ENCODE peak calls at places on chromosomes 6 and 20, in seven cellular contexts. One of them, this sample, is unnamed.

GRCh38 chr20:44810391-44811149 is at the start of gene RIMS4:
- DNase-seq in cardiac fibroblast: no peak
- DNase-seq in SW 1271: no peak
- DNase-seq in T-helper 1 cell: no peak
- DNase-seq in GM13977: peak
- DNase-seq in uterus: no peak
- DNase-seq in GM03348: peak
- DNase-seq in this sample: no peak

GRCh38 chr6:167764713-167765479 is 61.8 kb upstream of the AFDN start:
- DNase-seq in T-helper 1 cell: no peak
- DNase-seq in GM13977: no peak
- DNase-seq in cardiac fibroblast: no peak
- DNase-seq in SW 1271: no peak
- DNase-seq in GM03348: no peak
- DNase-seq in uterus: no peak
- DNase-seq in this sample: no peak

GRCh38 chr6:40256831-40257230 is 322.6 kb upstream of the MOCS1 start:
- DNase-seq in uterus: no peak
- DNase-seq in GM03348: no peak
- DNase-seq in GM13977: no peak
- DNase-seq in SW 1271: no peak
- DNase-seq in cardiac fibroblast: no peak
- DNase-seq in T-helper 1 cell: no peak
- DNase-seq in this sample: no peak

GRCh38 chr6:137756788-137757187 is 110.3 kb upstream of the TNFAIP3 start:
- DNase-seq in cardiac fibroblast: no peak
- DNase-seq in uterus: no peak
- DNase-seq in SW 1271: no peak
- DNase-seq in T-helper 1 cell: no peak
- DNase-seq in GM03348: no peak
- DNase-seq in GM13977: no peak
- DNase-seq in this sample: no peak

GRCh38 chr20:19929749-19930148 is 87.4 kb upstream of the NAA20 start:
- DNase-seq in GM13977: no peak
- DNase-seq in SW 1271: no peak
- DNase-seq in GM03348: no peak
- DNase-seq in T-helper 1 cell: no peak
- DNase-seq in uterus: no peak
- DNase-seq in cardiac fibroblast: no peak
- DNase-seq in this sample: no peak

GRCh38 chr6:152462716-152463115 is 174.4 kb downstream of the SYNE1 start:
- DNase-seq in cardiac fibroblast: no peak
- DNase-seq in T-helper 1 cell: no peak
- DNase-seq in SW 1271: no peak
- DNase-seq in GM13977: no peak
- DNase-seq in GM03348: no peak
- DNase-seq in uterus: no peak
- DNase-seq in this sample: no peak

GRCh38 chr20:41359541-41360011 is 7.0 kb downstream of the EMILIN3 start:
- DNase-seq in GM03348: no peak
- DNase-seq in cardiac fibroblast: no peak
- DNase-seq in GM13977: no peak
- DNase-seq in SW 1271: no peak
- DNase-seq in uterus: no peak
- DNase-seq in T-helper 1 cell: no peak
- DNase-seq in this sample: no peak

GRCh38 chr6:55694148-55694547 is 115.2 kb upstream of the HMGCLL1 start:
- DNase-seq in GM03348: peak
- DNase-seq in cardiac fibroblast: peak
- DNase-seq in T-helper 1 cell: no peak
- DNase-seq in GM13977: no peak
- DNase-seq in uterus: no peak
- DNase-seq in SW 1271: peak
- DNase-seq in this sample: no peak

GRCh38 chr20:49276201-49276894 is 1.5 kb downstream of the ZNFX1 start:
- DNase-seq in cardiac fibroblast: peak
- DNase-seq in GM03348: peak
- DNase-seq in SW 1271: peak
- DNase-seq in uterus: no peak
- DNase-seq in GM13977: peak
- DNase-seq in T-helper 1 cell: peak
- DNase-seq in this sample: peak

GRCh38 chr6:31776961-31777666 is at the start of gene VWA7:
- DNase-seq in uterus: peak
- DNase-seq in GM13977: peak
- DNase-seq in T-helper 1 cell: peak
- DNase-seq in SW 1271: peak
- DNase-seq in GM03348: peak
- DNase-seq in cardiac fibroblast: peak
- DNase-seq in this sample: peak

GRCh38 chr20:10674684-10675455 is 1.1 kb upstream of the JAG1 start:
- DNase-seq in SW 1271: peak
- DNase-seq in cardiac fibroblast: peak
- DNase-seq in T-helper 1 cell: no peak
- DNase-seq in GM13977: peak
- DNase-seq in GM03348: peak
- DNase-seq in uterus: peak
- DNase-seq in this sample: peak

GRCh38 chr6:132194529-132194928 is 206.7 kb downstream of the MOXD1 start:
- DNase-seq in GM03348: no peak
- DNase-seq in T-helper 1 cell: no peak
- DNase-seq in SW 1271: no peak
- DNase-seq in GM13977: no peak
- DNase-seq in cardiac fibroblast: no peak
- DNase-seq in uterus: no peak
- DNase-seq in this sample: no peak

GRCh38 chr20:13220857-13221297 is at the start of gene ISM1:
- DNase-seq in GM13977: peak
- DNase-seq in SW 1271: no peak
- DNase-seq in cardiac fibroblast: peak
- DNase-seq in T-helper 1 cell: peak
- DNase-seq in GM03348: peak
- DNase-seq in uterus: peak
- DNase-seq in this sample: peak

GRCh38 chr20:57980526-57980925 is 247.9 kb downstream of the ANKRD60 start:
- DNase-seq in GM13977: no peak
- DNase-seq in GM03348: no peak
- DNase-seq in cardiac fibroblast: no peak
- DNase-seq in SW 1271: no peak
- DNase-seq in uterus: no peak
- DNase-seq in T-helper 1 cell: no peak
- DNase-seq in this sample: no peak

GRCh38 chr20:49148601-49149000 is 39.5 kb downstream of the STAU1 start:
- DNase-seq in SW 1271: no peak
- DNase-seq in GM03348: no peak
- DNase-seq in GM13977: no peak
- DNase-seq in uterus: no peak
- DNase-seq in cardiac fibroblast: no peak
- DNase-seq in T-helper 1 cell: no peak
- DNase-seq in this sample: no peak

GRCh38 chr6:149896491-149896890 is 1.4 kb downstream of the RAET1E start:
- DNase-seq in T-helper 1 cell: no peak
- DNase-seq in uterus: no peak
- DNase-seq in SW 1271: peak
- DNase-seq in GM13977: no peak
- DNase-seq in cardiac fibroblast: peak
- DNase-seq in GM03348: peak
- DNase-seq in this sample: no peak

GRCh38 chr6:118993358-118993757 is 58.4 kb upstream of the MCM9 start:
- DNase-seq in GM13977: no peak
- DNase-seq in GM03348: no peak
- DNase-seq in T-helper 1 cell: no peak
- DNase-seq in SW 1271: no peak
- DNase-seq in cardiac fibroblast: no peak
- DNase-seq in uterus: no peak
- DNase-seq in this sample: no peak

GRCh38 chr20:16520154-16520553 is 53.1 kb downstream of the KIF16B start:
- DNase-seq in cardiac fibroblast: no peak
- DNase-seq in T-helper 1 cell: no peak
- DNase-seq in SW 1271: no peak
- DNase-seq in uterus: no peak
- DNase-seq in GM03348: no peak
- DNase-seq in GM13977: no peak
- DNase-seq in this sample: no peak

GRCh38 chr6:118968416-118968815 is 33.5 kb upstream of the MCM9 start:
- DNase-seq in T-helper 1 cell: no peak
- DNase-seq in GM03348: peak
- DNase-seq in GM13977: no peak
- DNase-seq in SW 1271: peak
- DNase-seq in uterus: no peak
- DNase-seq in cardiac fibroblast: peak
- DNase-seq in this sample: no peak

GRCh38 chr6:25962368-25963127 is at the start of gene TRIM38:
- DNase-seq in GM13977: peak
- DNase-seq in T-helper 1 cell: peak
- DNase-seq in cardiac fibroblast: peak
- DNase-seq in SW 1271: peak
- DNase-seq in uterus: peak
- DNase-seq in GM03348: peak
- DNase-seq in this sample: peak

GRCh38 chr6:30884521-30885480 is 482 bp downstream of the DDR1 start:
- DNase-seq in SW 1271: peak
- DNase-seq in GM03348: peak
- DNase-seq in GM13977: peak
- DNase-seq in uterus: peak
- DNase-seq in T-helper 1 cell: no peak
- DNase-seq in cardiac fibroblast: peak
- DNase-seq in this sample: peak

GRCh38 chr6:132715204-132715603 is 1.3 kb upstream of the VNN1 start:
- DNase-seq in SW 1271: peak
- DNase-seq in cardiac fibroblast: peak
- DNase-seq in uterus: no peak
- DNase-seq in GM13977: no peak
- DNase-seq in T-helper 1 cell: no peak
- DNase-seq in GM03348: peak
- DNase-seq in this sample: no peak

GRCh38 chr6:134937426-134937825 is 12.5 kb downstream of the ALDH8A1 start:
- DNase-seq in T-helper 1 cell: no peak
- DNase-seq in uterus: no peak
- DNase-seq in SW 1271: no peak
- DNase-seq in GM13977: no peak
- DNase-seq in GM03348: peak
- DNase-seq in cardiac fibroblast: peak
- DNase-seq in this sample: no peak

GRCh38 chr20:32231245-32231644 is 23.6 kb downstream of the POFUT1 start:
- DNase-seq in GM03348: no peak
- DNase-seq in SW 1271: no peak
- DNase-seq in cardiac fibroblast: no peak
- DNase-seq in uterus: no peak
- DNase-seq in GM13977: no peak
- DNase-seq in T-helper 1 cell: no peak
- DNase-seq in this sample: no peak

GRCh38 chr6:3665608-3666007 is 85.9 kb downstream of the PXDC1 start:
- DNase-seq in GM03348: no peak
- DNase-seq in uterus: no peak
- DNase-seq in GM13977: no peak
- DNase-seq in T-helper 1 cell: no peak
- DNase-seq in SW 1271: no peak
- DNase-seq in cardiac fibroblast: no peak
- DNase-seq in this sample: no peak

GRCh38 chr6:5457983-5458683 is 196.8 kb downstream of the FARS2 start:
- DNase-seq in GM13977: no peak
- DNase-seq in T-helper 1 cell: no peak
- DNase-seq in uterus: no peak
- DNase-seq in SW 1271: no peak
- DNase-seq in cardiac fibroblast: no peak
- DNase-seq in GM03348: no peak
- DNase-seq in this sample: no peak

GRCh38 chr6:32558426-32559057 is 28.5 kb upstream of the HLA-DRB5 start:
- DNase-seq in uterus: no peak
- DNase-seq in GM03348: no peak
- DNase-seq in cardiac fibroblast: no peak
- DNase-seq in SW 1271: no peak
- DNase-seq in GM13977: no peak
- DNase-seq in T-helper 1 cell: no peak
- DNase-seq in this sample: no peak

GRCh38 chr6:15956205-15957106 is 172.4 kb upstream of the MYLIP start:
- DNase-seq in cardiac fibroblast: peak
- DNase-seq in GM13977: no peak
- DNase-seq in GM03348: no peak
- DNase-seq in uterus: no peak
- DNase-seq in T-helper 1 cell: no peak
- DNase-seq in SW 1271: no peak
- DNase-seq in this sample: no peak

GRCh38 chr6:28587746-28588075 is 62.0 kb downstream of the GPX5 start:
- DNase-seq in uterus: no peak
- DNase-seq in GM03348: no peak
- DNase-seq in GM13977: no peak
- DNase-seq in cardiac fibroblast: peak
- DNase-seq in SW 1271: no peak
- DNase-seq in T-helper 1 cell: no peak
- DNase-seq in this sample: no peak

GRCh38 chr6:81204741-81205140 is 547.7 kb downstream of the TENT5A start:
- DNase-seq in GM03348: peak
- DNase-seq in GM13977: no peak
- DNase-seq in uterus: no peak
- DNase-seq in cardiac fibroblast: peak
- DNase-seq in T-helper 1 cell: no peak
- DNase-seq in SW 1271: no peak
- DNase-seq in this sample: no peak

GRCh38 chr6:74940211-74940610 is 265.6 kb downstream of the COL12A1 start:
- DNase-seq in T-helper 1 cell: no peak
- DNase-seq in GM03348: peak
- DNase-seq in cardiac fibroblast: peak
- DNase-seq in SW 1271: no peak
- DNase-seq in GM13977: no peak
- DNase-seq in uterus: no peak
- DNase-seq in this sample: no peak

GRCh38 chr20:326645-327031 is 1.3 kb downstream of the SOX12 start:
- DNase-seq in T-helper 1 cell: no peak
- DNase-seq in SW 1271: peak
- DNase-seq in GM13977: no peak
- DNase-seq in GM03348: peak
- DNase-seq in cardiac fibroblast: peak
- DNase-seq in uterus: no peak
- DNase-seq in this sample: no peak

GRCh38 chr6:136920216-136920857 is 1.8 kb upstream of the SLC35D3 start:
- DNase-seq in SW 1271: no peak
- DNase-seq in GM13977: peak
- DNase-seq in GM03348: no peak
- DNase-seq in uterus: no peak
- DNase-seq in T-helper 1 cell: no peak
- DNase-seq in cardiac fibroblast: peak
- DNase-seq in this sample: no peak

GRCh38 chr20:60984666-60985065 is 267.4 kb upstream of the CDH4 start:
- DNase-seq in T-helper 1 cell: no peak
- DNase-seq in uterus: no peak
- DNase-seq in GM13977: no peak
- DNase-seq in SW 1271: no peak
- DNase-seq in GM03348: no peak
- DNase-seq in cardiac fibroblast: no peak
- DNase-seq in this sample: no peak

GRCh38 chr6:32627831-32628230 is 9.4 kb upstream of the HLA-DQA1 start:
- DNase-seq in SW 1271: peak
- DNase-seq in cardiac fibroblast: peak
- DNase-seq in T-helper 1 cell: no peak
- DNase-seq in uterus: no peak
- DNase-seq in GM03348: peak
- DNase-seq in GM13977: no peak
- DNase-seq in this sample: peak

GRCh38 chr6:4885534-4885933 is 109.3 kb downstream of the CDYL start:
- DNase-seq in cardiac fibroblast: no peak
- DNase-seq in T-helper 1 cell: no peak
- DNase-seq in uterus: no peak
- DNase-seq in GM13977: peak
- DNase-seq in GM03348: no peak
- DNase-seq in SW 1271: no peak
- DNase-seq in this sample: no peak

GRCh38 chr20:38222231-38222922 is 38.2 kb downstream of the KIAA1755 start:
- DNase-seq in GM13977: peak
- DNase-seq in T-helper 1 cell: no peak
- DNase-seq in cardiac fibroblast: peak
- DNase-seq in GM03348: peak
- DNase-seq in uterus: peak
- DNase-seq in SW 1271: peak
- DNase-seq in this sample: peak

GRCh38 chr20:44052166-44052565 is 134.8 kb downstream of the JPH2 start:
- DNase-seq in cardiac fibroblast: no peak
- DNase-seq in SW 1271: no peak
- DNase-seq in uterus: no peak
- DNase-seq in T-helper 1 cell: no peak
- DNase-seq in GM03348: no peak
- DNase-seq in GM13977: no peak
- DNase-seq in this sample: no peak

This sample was measured in stimulated activated naive CD4-positive, alpha-beta T cell treated with Interleukin-2 at 50 U/mL for 16 hours.